ENCODE peak calls at places on chromosomes 11 and 22, in four cellular contexts. S is Panc1, O is SK-N-SH, G is body of pancreas. W is an unnamed sample.

GRCh38 chr11:30016588-30017363 is at the start of gene KCNA4:
- DNase-seq in S (no peak), G (no peak), O (peak; percentile 66), W (no peak)

GRCh38 chr11:120805960-120806555 is 217.8 kb upstream of the TBCEL start:
- DNase-seq in S (no peak), G (no peak), O (no peak), W (no peak)

GRCh38 chr22:42932857-42933782 is 76.0 kb upstream of the ARFGAP3 start:
- DNase-seq in O (no peak), S (no peak), G (no peak), W (no peak)

GRCh38 chr11:109302591-109303334 is 119.2 kb upstream of the C11orf87 start:
- DNase-seq in G (no peak), O (no peak), S (no peak), W (no peak)

GRCh38 chr11:74025467-74026166 is 16.7 kb upstream of the UCP3 start:
- DNase-seq in G (no peak), O (no peak), S (no peak), W (no peak)

GRCh38 chr11:35088226-35088625 is 50.7 kb upstream of the CD44 start:
- DNase-seq in S (no peak), O (no peak), G (peak; percentile 46), W (no peak)

GRCh38 chr22:27686534-27686933 is 115.0 kb downstream of the MN1 start:
- DNase-seq in G (peak; percentile 76), O (no peak), S (no peak), W (no peak)

GRCh38 chr11:68271023-68271780 is 571 bp downstream of the C11orf24 start:
- DNase-seq in G (peak; percentile 77), S (peak; percentile 18), O (peak; percentile 89), W (no peak)

GRCh38 chr11:126109941-126110731 is 47.5 kb upstream of the CDON start:
- DNase-seq in S (no peak), O (no peak), G (no peak), W (no peak)

GRCh38 chr22:46830001-46830715 is 67.7 kb downstream of the TBC1D22A start:
- DNase-seq in S (no peak), G (peak; percentile 64), O (peak; percentile 61), W (no peak)

GRCh38 chr11:49995559-49995958 is 13.2 kb upstream of the OR4C12 start:
- DNase-seq in O (peak; percentile 18), G (peak; percentile 76), S (peak; percentile 8), W (peak; percentile 52)

GRCh38 chr11:44777537-44778199 is 50.9 kb downstream of the TSPAN18 start:
- DNase-seq in O (no peak), S (no peak), G (no peak), W (no peak)

GRCh38 chr11:134414772-134415765 is 3.0 kb upstream of the B3GAT1 start:
- DNase-seq in G (no peak), S (no peak), O (peak; percentile 46), W (no peak)

GRCh38 chr11:11629368-11629767 is 7.6 kb upstream of the GALNT18 start:
- DNase-seq in S (no peak), O (no peak), G (no peak), W (no peak)

GRCh38 chr11:19988598-19988997 is 171.7 kb downstream of the DBX1 start:
- DNase-seq in G (no peak), S (no peak), O (no peak), W (peak; percentile 33)

GRCh38 chr11:18245396-18245795 is 3.1 kb downstream of the SAA2 start:
- DNase-seq in S (no peak), O (no peak), G (no peak), W (no peak)

GRCh38 chr11:57303990-57304579 is 20.7 kb downstream of the TNKS1BP1 start:
- DNase-seq in O (peak; percentile 36), S (no peak), G (no peak), W (no peak)

GRCh38 chr11:95688501-95689222 is 100.9 kb downstream of the FAM76B start:
- DNase-seq in O (no peak), G (no peak), S (no peak), W (no peak)

GRCh38 chr11:112871909-112872511 is 89.2 kb upstream of the NCAM1 start:
- DNase-seq in S (no peak), O (no peak), G (no peak), W (no peak)

GRCh38 chr11:103946793-103947565 is 89.5 kb upstream of the DDI1 start:
- DNase-seq in S (no peak), O (no peak), G (no peak), W (no peak)

GRCh38 chr22:19848298-19849224 is 6.1 kb downstream of the GNB1L start:
- DNase-seq in S (no peak), O (no peak), G (peak; percentile 66), W (no peak)

GRCh38 chr22:44403930-44404329 is 91.2 kb upstream of the SHISAL1 start:
- DNase-seq in G (no peak), S (no peak), O (no peak), W (no peak)

GRCh38 chr22:26398741-26399153 is 30.3 kb upstream of the ASPHD2 start:
- DNase-seq in G (peak; percentile 65), S (peak; percentile 15), O (peak; percentile 65), W (no peak)

GRCh38 chr11:2300936-2301630 is 635 bp downstream of the C11orf21 start:
- DNase-seq in S (no peak), O (no peak), G (no peak), W (no peak)

GRCh38 chr11:927871-928270 is 2.2 kb downstream of the AP2A2 start:
- DNase-seq in G (no peak), O (no peak), S (no peak), W (no peak)

GRCh38 chr11:12287009-12287373 is 90.4 kb upstream of the PARVA start:
- DNase-seq in S (peak; percentile 47), O (peak; percentile 7), G (no peak), W (no peak)

GRCh38 chr11:102135256-102135655 is 25.0 kb downstream of the YAP1 start:
- DNase-seq in G (no peak), S (no peak), O (no peak), W (no peak)

GRCh38 chr11:34595391-34595790 is 25.5 kb upstream of the EHF start:
- DNase-seq in S (no peak), O (no peak), G (no peak), W (no peak)

GRCh38 chr11:95254139-95254704 is 23.2 kb upstream of the SESN3 start:
- DNase-seq in O (peak; percentile 72), G (peak; percentile 88), S (no peak), W (peak; percentile 60)

GRCh38 chr11:13535819-13536218 is 40.0 kb upstream of the PTH start:
- DNase-seq in S (no peak), O (peak; percentile 7), G (no peak), W (peak; percentile 43)

GRCh38 chr22:28171135-28171534 is 252.1 kb upstream of the PITPNB start:
- DNase-seq in G (no peak), S (no peak), O (no peak), W (no peak)

GRCh38 chr11:106304274-106304673 is 226.8 kb downstream of the AASDHPPT start:
- DNase-seq in O (no peak), G (no peak), S (no peak), W (no peak)

GRCh38 chr11:47379317-47379716 is 970 bp upstream of the SPI1 start:
- DNase-seq in S (no peak), O (no peak), G (no peak), W (no peak)

GRCh38 chr22:37973271-37974170 is 10.8 kb downstream of the SOX10 start:
- DNase-seq in G (no peak), O (no peak), S (no peak), W (no peak)

GRCh38 chr11:20443596-20443995 is 56.1 kb downstream of the PRMT3 start:
- DNase-seq in S (peak; percentile 2), G (no peak), O (peak; percentile 17), W (no peak)

GRCh38 chr11:1384206-1384965 is 5.3 kb upstream of the BRSK2 start:
- DNase-seq in G (no peak), O (no peak), S (no peak), W (no peak)

GRCh38 chr22:31343235-31344191 is 2.6 kb downstream of the PATZ1 start:
- DNase-seq in O (peak; percentile 67), G (peak; percentile 93), S (no peak), W (no peak)
- H3K4me3 ChIP-seq in O (peak overlapping the region; percentile 64), G (no peak overlapping the region), S (peak overlapping the region; percentile 30), W (peak overlapping the region; percentile 20)

DNA sequence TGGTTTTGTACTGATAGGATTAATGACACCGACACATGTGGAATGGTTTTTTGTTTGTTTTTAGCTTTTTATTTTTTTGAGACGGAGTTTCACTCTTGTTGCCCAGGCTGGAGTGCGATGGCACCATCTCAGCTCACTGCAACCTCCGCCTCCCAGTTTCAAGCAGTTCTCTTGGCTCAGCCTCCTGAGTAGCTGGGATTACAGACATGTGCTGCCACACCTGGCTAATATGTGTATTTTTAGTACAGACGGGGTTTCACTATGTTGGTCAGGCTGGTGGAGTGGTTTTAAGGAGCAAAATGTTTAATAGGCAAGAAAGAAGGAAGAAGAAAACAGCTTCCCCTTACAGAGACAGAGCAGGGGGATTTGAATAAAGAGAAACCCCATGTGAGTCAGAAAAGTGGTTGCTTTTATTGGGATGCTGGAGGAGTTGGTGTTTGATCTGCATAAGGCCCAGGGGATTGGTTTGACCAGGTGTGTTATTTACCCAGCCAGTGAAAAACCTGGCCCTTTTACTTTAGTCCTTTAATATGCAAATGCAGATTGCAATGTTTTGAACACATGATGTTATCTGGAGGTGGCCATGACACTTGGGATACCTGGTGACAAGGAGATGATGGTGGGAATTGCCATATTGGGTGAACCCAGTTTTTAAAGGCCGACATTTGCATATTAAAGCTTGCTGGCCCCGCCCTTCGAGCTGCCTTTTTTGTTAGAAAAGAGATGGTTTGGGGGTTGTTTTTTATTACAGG is 24.3 kb downstream of the SUSD2 start:
- DNase-seq in S (no peak), O (no peak), G (peak; percentile 28), W (no peak)
- H3K27ac ChIP-seq in S (peak overlapping the region; percentile 98), O (peak overlapping the region; percentile 99), G (no peak overlapping the region), W (no peak overlapping the region)

DNA sequence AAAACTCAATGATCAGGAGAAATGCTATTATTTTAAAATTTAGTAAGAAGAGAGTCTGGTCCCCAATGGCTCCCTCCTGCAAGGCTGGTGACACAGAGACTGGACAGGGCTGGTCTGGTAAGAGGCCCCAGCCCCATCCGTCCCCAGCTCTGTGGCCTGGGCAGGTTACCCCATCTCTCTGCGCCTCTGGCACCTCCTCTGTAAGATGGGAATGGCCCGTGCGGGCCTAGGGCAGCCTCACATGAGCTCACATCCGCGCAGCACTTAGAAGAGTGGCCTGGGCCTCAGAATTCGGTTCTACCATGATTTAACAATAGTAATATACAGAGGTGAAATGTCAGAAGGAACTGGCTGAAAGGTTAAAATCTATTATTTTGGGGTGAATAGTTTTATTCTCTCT is 1.2 kb downstream of the APOBEC3F start:
- DNase-seq in O (no peak), G (no peak), S (no peak), W (no peak)
- H3K4me3 ChIP-seq in O (no peak overlapping the region), G (no peak overlapping the region), S (no peak overlapping the region), W (no peak overlapping the region)

DNA sequence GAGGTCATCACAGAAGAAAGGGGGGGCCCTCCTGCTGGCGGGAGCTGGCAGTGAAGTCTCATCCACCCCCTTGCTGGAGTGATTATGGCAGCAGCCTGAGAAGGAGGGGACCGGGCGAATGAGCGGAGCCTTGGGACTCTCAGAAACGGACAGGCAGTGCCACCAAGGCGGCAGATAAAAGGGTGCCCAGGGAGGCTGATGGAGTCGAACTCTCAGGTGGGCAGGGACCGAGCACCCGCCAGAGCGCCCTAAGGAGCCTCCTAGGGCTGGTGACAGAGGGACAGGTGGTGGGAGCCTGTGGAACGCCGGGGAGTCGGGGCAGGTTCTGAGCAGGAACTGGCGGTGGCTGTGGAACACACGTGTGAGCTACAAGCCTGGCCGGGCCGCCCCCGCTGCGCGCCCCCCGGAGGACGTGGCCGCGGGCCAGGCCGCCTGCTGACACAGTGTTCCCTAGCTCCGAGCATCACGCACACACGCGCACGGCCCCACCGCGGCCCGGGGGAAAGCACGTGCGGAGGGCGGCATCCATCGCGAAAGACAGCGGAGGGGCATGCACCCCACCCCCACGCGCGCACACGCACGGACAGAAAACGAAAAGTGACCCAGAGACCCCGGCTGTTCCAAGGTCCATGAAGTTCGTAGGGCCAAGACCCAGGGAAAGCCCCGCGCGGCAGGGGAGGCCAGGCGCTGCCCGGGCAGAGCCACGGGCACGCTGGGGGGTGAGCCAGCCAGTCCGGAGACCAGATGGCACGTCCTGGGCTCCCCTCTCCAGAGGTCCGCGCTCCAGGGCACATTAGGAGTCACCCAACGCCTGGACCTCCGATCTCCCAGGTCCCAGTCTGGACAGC is 1.0 kb downstream of the VWCE start:
- DNase-seq in S (no peak), G (peak; percentile 53), O (peak; percentile 88), W (no peak)
- H3K27ac ChIP-seq in S (no peak overlapping the region), G (peak overlapping the region; percentile 17), O (no peak overlapping the region), W (no peak overlapping the region)